ENCODE peak calls at places on chromosomes 2 and 18, in seven cellular contexts. F is AG09309, B is foreskin fibroblast, G is GM12878, J is IMR-90, V is upper lobe of right lung, K is bronchial epithelial cell. A is an unnamed sample.

GRCh38 chr2:32838949-32839348 is 107.8 kb upstream of the LTBP1 start:
- DNase-seq in B (no peak), V (no peak), J (no peak), F (no peak), G (no peak), K (no peak), A (no peak)

GRCh38 chr2:28228419-28228995 is 164.2 kb upstream of the FOSL2 start:
- DNase-seq in V (no peak), G (no peak), B (no peak), F (no peak), K (no peak), J (peak; percentile 38), A (no peak)

GRCh38 chr2:175463639-175464310 is 282.3 kb upstream of the ATP5MC3 start:
- DNase-seq in V (no peak), B (no peak), J (no peak), F (no peak), K (no peak), G (no peak), A (no peak)

GRCh38 chr2:12169721-12170120 is 423.3 kb downstream of the LPIN1 start:
- DNase-seq in V (no peak), G (no peak), F (peak; percentile 83), B (peak; percentile 79), K (peak; percentile 55), J (peak; percentile 90), A (no peak)

GRCh38 chr18:7678801-7679200 is 111.7 kb downstream of the PTPRM start:
- DNase-seq in J (no peak), V (no peak), F (no peak), B (no peak), G (no peak), K (no peak), A (no peak)

GRCh38 chr18:60892855-60893254 is 440.4 kb upstream of the CDH20 start:
- DNase-seq in B (peak; percentile 46), V (peak; percentile 61), J (no peak), G (no peak), K (peak; percentile 94), F (no peak), A (no peak)

GRCh38 chr2:15238028-15238427 is 323.1 kb downstream of the NBAS start:
- DNase-seq in B (no peak), J (no peak), F (no peak), G (no peak), K (no peak), V (no peak), A (no peak)

GRCh38 chr2:71807969-71808451 is 339.7 kb downstream of the CYP26B1 start:
- DNase-seq in V (no peak), F (no peak), K (no peak), G (no peak), J (no peak), B (peak; percentile 55), A (no peak)

GRCh38 chr18:38790303-38790702 is 1224.7 kb upstream of the CELF4 start:
- DNase-seq in K (peak; percentile 23), F (no peak), B (no peak), V (no peak), G (no peak), J (no peak), A (no peak)

GRCh38 chr2:198314559-198315153 is 510.3 kb downstream of the PLCL1 start:
- DNase-seq in V (no peak), G (peak; percentile 4), K (peak; percentile 48), F (peak; percentile 49), B (peak; percentile 78), J (peak; percentile 65), A (peak; percentile 18)

GRCh38 chr2:73963385-73964120 is 21.2 kb upstream of the TET3 start:
- DNase-seq in J (no peak), V (no peak), G (peak; percentile 80), F (no peak), K (no peak), B (peak; percentile 12), A (no peak)

GRCh38 chr2:221104391-221104811 is 467.7 kb downstream of the EPHA4 start:
- DNase-seq in K (peak; percentile 66), B (peak; percentile 64), F (no peak), V (peak; percentile 67), J (peak; percentile 64), G (no peak), A (no peak)

GRCh38 chr2:9335322-9335754 is 88.0 kb downstream of the ITGB1BP1 start:
- DNase-seq in V (no peak), F (no peak), G (no peak), J (no peak), K (no peak), B (no peak), A (no peak)

GRCh38 chr2:239979243-239980023 is 45.7 kb downstream of the NDUFA10 start:
- DNase-seq in B (peak; percentile 54), G (no peak), V (no peak), K (no peak), J (no peak), F (no peak), A (no peak)

GRCh38 chr2:112154246-112155110 is 16.3 kb downstream of the FBLN7 start:
- DNase-seq in V (peak; percentile 48), F (no peak), B (no peak), G (no peak), K (no peak), J (no peak), A (no peak)

GRCh38 chr2:126227250-126227649 is 428.7 kb upstream of the GYPC start:
- DNase-seq in F (no peak), G (no peak), K (no peak), V (no peak), J (no peak), B (no peak), A (no peak)

GRCh38 chr2:127401757-127402695 is 14.3 kb upstream of the MAP3K2 start:
- DNase-seq in K (peak; percentile 84), V (no peak), G (no peak), J (peak; percentile 32), B (no peak), F (no peak), A (no peak)

GRCh38 chr2:44930274-44930826 is 11.2 kb upstream of the SIX3 start:
- DNase-seq in B (no peak), V (no peak), J (no peak), K (no peak), G (no peak), F (no peak), A (no peak)

GRCh38 chr2:227006189-227006897 is 157.7 kb downstream of the COL4A4 start:
- DNase-seq in G (no peak), F (no peak), V (no peak), J (no peak), K (no peak), B (no peak), A (no peak)

GRCh38 chr2:237923507-237924163 is 43.2 kb upstream of the UBE2F start:
- DNase-seq in F (no peak), K (no peak), J (peak; percentile 35), V (peak; percentile 88), G (no peak), B (peak; percentile 86), A (peak; percentile 23)

GRCh38 chr2:51723716-51724115 is 691.8 kb upstream of the NRXN1 start:
- DNase-seq in B (peak; percentile 43), J (peak; percentile 36), V (no peak), K (no peak), F (no peak), G (no peak), A (no peak)

GRCh38 chr2:28956890-28957289 is 24.2 kb upstream of the TOGARAM2 start:
- DNase-seq in V (no peak), G (no peak), B (peak; percentile 77), K (no peak), F (no peak), J (no peak), A (no peak)

GRCh38 chr2:173288561-173288960 is 66.1 kb upstream of the CDCA7 start:
- DNase-seq in B (peak; percentile 24), K (peak; percentile 93), G (no peak), J (peak; percentile 77), F (peak; percentile 31), V (no peak), A (peak; percentile 15)

DNA sequence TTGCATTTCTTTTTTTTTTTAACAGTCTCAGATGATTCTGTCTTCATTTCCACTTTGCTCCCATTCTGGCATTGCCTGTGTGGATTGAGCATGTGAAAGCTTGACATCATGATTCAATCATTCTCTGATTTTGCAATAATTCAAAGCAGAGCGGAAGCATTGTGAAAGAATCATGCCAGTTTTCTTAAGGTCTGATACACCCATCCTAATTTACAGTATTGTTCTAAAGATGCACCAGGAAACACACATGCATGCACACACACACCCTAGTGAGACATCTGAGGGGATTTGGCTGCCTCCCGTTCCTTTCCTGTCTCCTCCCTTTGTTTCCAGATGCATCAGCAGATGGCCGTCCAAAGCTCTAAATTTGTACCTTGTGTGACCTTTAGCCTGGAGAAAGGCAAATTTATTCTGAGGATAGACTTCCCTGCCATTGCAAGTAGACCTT is 97.3 kb downstream of the FMNL2 start:
- DNase-seq in V (no peak), J (peak; percentile 41), K (peak; percentile 99), B (peak; percentile 95), G (no peak), F (peak; percentile 85), A (no peak)
- H3K4me3 ChIP-seq in V (no peak overlapping the region), J (no peak overlapping the region), K (no peak overlapping the region), B (no peak overlapping the region), G (no peak overlapping the region), F (no peak overlapping the region), A (no peak overlapping the region)

GRCh38 chr18:62399306-62399705 is 74.2 kb downstream of the TNFRSF11A start:
- DNase-seq in V (no peak), K (no peak), J (no peak), B (no peak), G (no peak), F (no peak), A (no peak)
- H3K4me3 ChIP-seq in V (no peak overlapping the region), K (no peak overlapping the region), J (no peak overlapping the region), B (no peak overlapping the region), G (no peak overlapping the region), F (no peak overlapping the region), A (no peak overlapping the region)

DNA sequence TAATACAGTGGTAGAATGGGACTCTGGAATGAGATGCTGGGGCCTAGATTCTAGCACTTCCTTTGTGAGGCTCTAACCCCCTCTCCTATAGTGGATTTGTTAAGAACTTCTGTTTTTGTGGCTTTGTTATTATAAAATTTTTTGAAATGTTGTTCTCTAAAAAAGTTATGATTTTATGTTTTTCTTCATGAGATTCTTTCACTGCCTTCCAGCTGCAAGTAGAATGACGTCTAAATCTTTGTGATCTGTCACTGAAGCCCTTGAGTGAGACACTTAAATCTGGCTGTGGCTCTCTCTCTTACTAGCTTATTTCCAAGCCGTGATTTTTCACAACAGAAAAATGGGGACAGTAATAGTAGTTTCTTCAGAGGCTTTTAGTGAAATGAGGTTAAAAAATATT is 1.6 kb downstream of the CASP8 start:
- DNase-seq in G (no peak), F (no peak), J (no peak), K (no peak), V (no peak), B (no peak), A (no peak)
- H3K4me3 ChIP-seq in G (no peak overlapping the region), F (no peak overlapping the region), J (no peak overlapping the region), K (no peak overlapping the region), V (peak overlapping the region; percentile 47), B (no peak overlapping the region), A (no peak overlapping the region)

GRCh38 chr2:179560257-179560735 is 295.7 kb upstream of the SESTD1 start:
- DNase-seq in B (no peak), F (no peak), K (no peak), V (no peak), G (no peak), J (no peak), A (no peak)
- H3K4me3 ChIP-seq in B (no peak overlapping the region), F (no peak overlapping the region), K (no peak overlapping the region), V (peak overlapping the region; percentile 24), G (no peak overlapping the region), J (no peak overlapping the region), A (no peak overlapping the region)